ENCODE peak calls at places on chromosomes 5 and 9, in four cellular contexts. N is SK-N-SH, A is K562, O is H1. F is an unnamed sample.

GRCh38 chr5:153517105-153517700 is 26.7 kb downstream of the GRIA1 start:
- DNase-seq in A (no peak), O (no peak), N (peak), F (no peak)

GRCh38 chr5:179803651-179804598 is 2.7 kb downstream of the MGAT4B start:
- DNase-seq in N (no peak), A (peak), O (no peak), F (no peak)

GRCh38 chr5:149869266-149869875 is 75.2 kb downstream of the PDE6A start:
- DNase-seq in N (no peak), A (no peak), O (no peak), F (no peak)

GRCh38 chr9:132908635-132909034 is 29.9 kb downstream of the SPACA9 start:
- DNase-seq in A (no peak), N (no peak), O (no peak), F (no peak)

GRCh38 chr9:5843450-5844249 is 10.7 kb upstream of the ERMP1 start:
- DNase-seq in A (no peak), O (no peak), N (peak), F (no peak)

GRCh38 chr5:171709930-171710329 is 75.7 kb upstream of the SMIM23 start:
- DNase-seq in N (no peak), A (no peak), O (no peak), F (no peak)

GRCh38 chr9:92728831-92729734 is 35.5 kb downstream of the BICD2 start:
- DNase-seq in O (no peak), N (peak), A (no peak), F (no peak)

GRCh38 chr5:120615967-120616645 is 152.0 kb downstream of the PRR16 start:
- DNase-seq in O (no peak), N (no peak), A (no peak), F (no peak)

GRCh38 chr9:37004424-37004935 is 29.6 kb downstream of the PAX5 start:
- DNase-seq in N (no peak), A (no peak), O (no peak), F (no peak)

GRCh38 chr5:141766152-141766551 is 84.1 kb upstream of the ARAP3 start:
- DNase-seq in O (no peak), A (no peak), N (no peak), F (no peak)

GRCh38 chr9:35757527-35758275 is 3.6 kb upstream of the MSMP start:
- DNase-seq in A (peak), N (peak), O (no peak), F (no peak)

GRCh38 chr5:3310551-3311340 is 284.9 kb upstream of the IRX1 start:
- DNase-seq in N (no peak), O (no peak), A (no peak), F (no peak)

GRCh38 chr5:55484531-55484930 is 50.2 kb downstream of the PLPP1 start:
- DNase-seq in O (peak), A (no peak), N (no peak), F (peak)

GRCh38 chr5:153584561-153585359 is 94.3 kb downstream of the GRIA1 start:
- DNase-seq in N (no peak), O (no peak), A (no peak), F (no peak)

GRCh38 chr5:50863771-50864170 is 197.3 kb downstream of the PARP8 start:
- DNase-seq in A (no peak), N (no peak), O (no peak), F (no peak)

GRCh38 chr9:108310202-108310601 is 545.6 kb downstream of the ACTL7B start:
- DNase-seq in N (no peak), A (no peak), O (no peak), F (no peak)

GRCh38 chr9:116661037-116661954 is 25.8 kb upstream of the TRIM32 start:
- DNase-seq in O (no peak), A (peak), N (peak), F (no peak)

GRCh38 chr5:75536147-75536546 is 24.5 kb downstream of the POLK start:
- DNase-seq in N (peak), A (no peak), O (no peak), F (no peak)

GRCh38 chr9:36154213-36154952 is 14.8 kb upstream of the CCIN start:
- DNase-seq in O (no peak), A (no peak), N (no peak), F (no peak)

GRCh38 chr9:130785940-130786500 is 49.0 kb upstream of the ABL1 start:
- DNase-seq in O (no peak), A (peak), N (peak), F (no peak)

GRCh38 chr5:172868924-172869565 is 35.0 kb downstream of the ERGIC1 start:
- DNase-seq in A (peak), O (no peak), N (peak), F (no peak)

GRCh38 chr5:57698785-57699184 is 216.2 kb upstream of the ACTBL2 start:
- DNase-seq in N (no peak), A (no peak), O (peak), F (no peak)

GRCh38 chr9:35229066-35229778 is 67.4 kb downstream of the UNC13B start:
- DNase-seq in O (no peak), N (no peak), A (no peak), F (no peak)

GRCh38 chr5:142385194-142385593 is 60.4 kb upstream of the SPRY4 start:
- DNase-seq in O (no peak), A (no peak), N (no peak), F (no peak)

GRCh38 chr5:77272206-77272605 is 61.7 kb downstream of the PDE8B start:
- DNase-seq in N (no peak), A (no peak), O (no peak), F (no peak)

GRCh38 chr5:168528521-168529360 is at the start of gene FBLL1:
- DNase-seq in N (peak), O (no peak), A (peak), F (peak)

GRCh38 chr9:120783611-120784047 is 9.6 kb downstream of the FBXW2 start:
- DNase-seq in N (no peak), A (no peak), O (no peak), F (no peak)

GRCh38 chr5:14464661-14465060 is 116.9 kb upstream of the OTULINL start:
- DNase-seq in N (no peak), A (no peak), O (no peak), F (no peak)

GRCh38 chr9:12819436-12820185 is 44.8 kb downstream of the LURAP1L start:
- DNase-seq in A (peak), O (peak), N (no peak), F (peak)

GRCh38 chr9:69949396-69949795 is 94.3 kb upstream of the MAMDC2 start:
- DNase-seq in O (no peak), N (no peak), A (no peak), F (no peak)

GRCh38 chr9:134304306-134304705 is 21.9 kb upstream of the RXRA start:
- DNase-seq in O (no peak), A (no peak), N (no peak), F (no peak)

GRCh38 chr5:33309076-33309475 is 131.7 kb upstream of the TARS1 start:
- DNase-seq in A (no peak), O (no peak), N (no peak), F (no peak)

GRCh38 chr9:3920586-3921582 is 379.0 kb downstream of the GLIS3 start:
- DNase-seq in A (no peak), N (no peak), O (no peak), F (no peak)

DNA sequence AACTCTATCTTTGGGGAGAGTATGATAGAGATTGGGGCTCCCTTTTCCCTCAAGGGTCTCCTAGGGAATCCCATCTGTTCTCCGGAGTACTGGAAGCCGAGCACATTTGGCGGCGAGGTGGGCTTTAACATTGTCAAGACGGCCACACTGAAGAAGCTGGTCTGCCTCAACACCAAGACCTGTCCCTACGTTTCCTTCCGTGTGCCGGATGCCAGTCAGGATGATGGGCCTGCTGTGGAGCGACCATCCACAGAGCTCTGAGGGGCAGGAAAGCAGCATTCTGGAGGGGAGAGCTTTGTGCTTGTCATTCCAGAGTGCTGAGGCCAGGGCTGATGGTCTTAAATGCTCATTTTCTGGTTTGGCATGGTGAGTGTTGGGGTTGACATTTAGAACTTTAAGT is 21.5 kb downstream of the PTGS1 start:
- DNase-seq in O (no peak), A (no peak), N (no peak), F (no peak)
- TF ChIP-seq TEAD4 in O (no peak), A (no peak), N (no peak), F (no peak)

DNA sequence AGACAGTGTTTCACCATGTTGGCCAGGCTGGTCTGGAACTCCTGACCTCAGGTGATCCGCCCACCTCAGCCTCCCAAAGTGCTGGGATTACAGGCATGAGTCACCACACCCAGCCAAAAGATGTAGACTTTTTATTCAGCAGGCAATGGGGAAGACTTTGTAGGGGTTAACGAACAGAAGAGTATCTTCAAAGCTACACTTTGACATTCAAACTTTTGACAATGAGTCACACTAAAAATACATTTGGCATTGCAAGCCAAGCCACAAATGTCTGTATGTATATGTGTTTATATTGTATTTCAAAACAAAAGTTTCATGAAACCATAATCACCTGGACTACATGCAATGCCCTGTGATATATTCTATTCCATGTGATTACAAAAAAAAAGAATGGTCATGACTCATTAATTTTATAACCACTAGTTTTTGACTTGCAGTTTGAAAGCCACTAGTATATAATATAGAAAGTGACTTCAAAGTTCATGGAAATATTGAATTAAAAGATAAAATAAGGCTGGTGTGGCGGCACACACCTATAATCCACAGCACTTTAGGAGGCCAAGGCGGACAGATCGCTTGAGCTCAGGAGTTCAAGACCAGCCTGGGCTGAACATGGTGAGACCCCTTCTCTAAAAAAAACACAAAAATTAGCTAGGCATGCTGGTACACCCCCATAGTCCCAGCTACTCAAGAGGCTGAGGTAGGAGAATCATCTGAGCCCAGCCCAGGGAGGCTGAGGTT is 8.3 kb downstream of the DIMT1 start:
- DNase-seq in A (no peak), N (no peak), O (no peak), F (no peak)
- TF ChIP-seq TEAD4 in A (no peak), N (no peak), O (no peak), F (no peak)

GRCh38 chr5:176578391-176578808 is 29.3 kb downstream of the CDHR2 start:
- DNase-seq in N (peak), A (peak), O (no peak), F (peak)
- TF ChIP-seq TEAD4 in N (no peak), A (no peak), O (no peak), F (no peak)

GRCh38 chr9:94864183-94864582 is 137.7 kb downstream of the AOPEP start:
- DNase-seq in A (no peak), O (no peak), N (no peak), F (no peak)
- TF ChIP-seq TEAD4 in A (no peak), O (no peak), N (no peak), F (no peak)

GRCh38 chr5:138544171-138545134 is 1.4 kb upstream of the ETF1 start:
- DNase-seq in O (no peak), N (no peak), A (peak), F (no peak)
- TF ChIP-seq TEAD4 in O (no peak), N (no peak), A (no peak), F (no peak)

GRCh38 chr9:99030082-99030481 is 74.8 kb upstream of the TGFBR1 start:
- DNase-seq in O (no peak), A (no peak), N (no peak), F (no peak)
- TF ChIP-seq TEAD4 in O (no peak), A (no peak), N (peak), F (no peak)

GRCh38 chr9:137721479-137721878 is 102.7 kb downstream of the EHMT1 start:
- DNase-seq in N (no peak), O (no peak), A (no peak), F (no peak)

GRCh38 chr9:137724114-137724445 is 105.3 kb downstream of the EHMT1 start:
- DNase-seq in O (peak), A (peak), N (no peak), F (peak)

GRCh38 chr9:137721899-137722298 is 103.1 kb downstream of the EHMT1 start:
- DNase-seq in O (no peak), N (no peak), A (no peak), F (no peak)

GRCh38 chr9:137723396-137724113 is 104.8 kb downstream of the EHMT1 start:
- DNase-seq in A (no peak), N (no peak), O (no peak), F (no peak)

GRCh38 chr9:137722481-137722880 is 103.7 kb downstream of the EHMT1 start:
- DNase-seq in N (no peak), A (no peak), O (no peak), F (no peak)
- TF ChIP-seq TEAD4 in N (no peak), A (no peak), O (no peak), F (no peak)

GRCh38 chr5:83714780-83715179 is 5.9 kb downstream of the HAPLN1 start:
- DNase-seq in A (no peak), O (no peak), N (no peak), F (peak)
- TF ChIP-seq TEAD4 in A (no peak), O (no peak), N (no peak), F (no peak)

DNA sequence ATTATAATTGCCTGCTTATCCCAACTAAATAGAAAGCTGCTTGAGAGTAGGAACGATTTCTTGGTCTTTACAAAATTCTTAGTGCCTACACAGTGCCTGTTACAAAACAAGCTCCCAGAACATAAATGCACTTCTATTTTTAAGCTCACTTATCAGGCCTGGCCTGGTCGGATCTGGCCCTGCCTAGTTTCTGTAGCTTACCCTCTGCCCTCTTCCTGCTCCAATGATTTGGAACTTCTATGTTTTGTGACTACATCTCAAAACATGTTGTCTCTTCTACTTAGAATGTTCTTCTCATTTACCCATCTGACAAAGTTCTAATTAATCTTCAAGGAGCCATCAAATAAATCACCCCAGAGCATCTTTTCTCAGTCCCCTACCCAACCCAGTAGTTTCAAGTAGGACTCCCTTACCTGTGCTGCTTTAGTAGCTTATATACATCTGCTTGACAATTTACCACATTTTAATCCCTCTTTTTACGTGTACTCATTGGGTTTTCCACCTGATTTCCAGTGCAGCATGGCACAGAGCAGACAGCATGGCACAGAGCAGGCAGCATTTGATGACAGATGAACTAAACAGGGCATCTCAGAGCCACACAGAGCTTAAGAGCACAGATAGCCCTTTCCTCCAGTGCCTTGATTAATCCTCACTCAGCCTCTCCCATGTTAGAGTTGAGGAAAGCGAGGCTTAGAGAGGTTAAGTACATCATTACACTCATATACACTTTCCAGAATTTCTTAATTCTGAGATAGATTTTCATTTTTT is 171.9 kb downstream of the MAPKAP1 start:
- DNase-seq in O (no peak), A (peak), N (no peak), F (no peak)
- TF ChIP-seq TEAD4 in O (no peak), A (no peak), N (no peak), F (no peak)